ENCODE peak calls at places on chromosome 16, in nine cellular contexts. Y is GM03348, Z is T1000, C is COR-L47, B is heart right ventricle, F is fibroblast of mammary gland, T is KG1, A is aorta, E is glutamatergic neuron. K is an unnamed sample.

GRCh38 chr16:969508-970378 is 1.0 kb downstream of the LMF1 start:
- DNase-seq in Y (peak), Z (no peak), C (no peak), B (peak), F (peak), T (no peak), A (peak), E (no peak), K (no peak)

GRCh38 chr16:11047057-11047456 is 102.7 kb downstream of the CLEC16A start:
- DNase-seq in Y (peak), Z (no peak), C (no peak), B (no peak), F (peak), T (no peak), A (no peak), E (no peak), K (no peak)

GRCh38 chr16:77288222-77288621 is 89.0 kb downstream of the SYCE1L start:
- DNase-seq in Y (peak), Z (no peak), C (no peak), B (no peak), F (peak), T (no peak), A (no peak), E (no peak), K (no peak)

GRCh38 chr16:78002915-78003538 is 19.3 kb upstream of the CLEC3A start:
- DNase-seq in Y (peak), Z (peak), C (peak), B (peak), F (peak), T (no peak), A (peak), E (peak), K (peak)

GRCh38 chr16:56643833-56644232 is 5.4 kb downstream of the MT1A start:
- DNase-seq in Y (no peak), Z (no peak), C (no peak), B (no peak), F (no peak), T (no peak), A (no peak), E (no peak), K (no peak)

GRCh38 chr16:9469512-9469911 is 378.1 kb downstream of the HAPSTR1 start:
- DNase-seq in Y (no peak), Z (no peak), C (no peak), B (no peak), F (peak), T (no peak), A (no peak), E (no peak), K (no peak)

GRCh38 chr16:3577302-3577752 is at the start of gene NLRC3:
- DNase-seq in Y (no peak), Z (no peak), C (no peak), B (no peak), F (no peak), T (peak), A (no peak), E (no peak), K (no peak)

GRCh38 chr16:85798901-85799496 is 345 bp downstream of the EMC8 start:
- DNase-seq in Y (peak), Z (no peak), C (no peak), B (peak), F (peak), T (no peak), A (peak), E (peak), K (no peak)

GRCh38 chr16:16062023-16062932 is 112.9 kb downstream of the ABCC1 start:
- DNase-seq in Y (no peak), Z (no peak), C (no peak), B (no peak), F (no peak), T (peak), A (no peak), E (no peak), K (no peak)

GRCh38 chr16:88878967-88879787 is 12.7 kb upstream of the PABPN1L start:
- DNase-seq in Y (no peak), Z (no peak), C (no peak), B (no peak), F (no peak), T (no peak), A (no peak), E (no peak), K (no peak)

GRCh38 chr16:68284847-68285246 is 20.5 kb downstream of the SLC7A6 start:
- DNase-seq in Y (no peak), Z (no peak), C (no peak), B (no peak), F (no peak), T (no peak), A (no peak), E (no peak), K (no peak)

GRCh38 chr16:3149630-3150345 is 15.0 kb downstream of the ZNF213 start:
- DNase-seq in Y (peak), Z (no peak), C (peak), B (peak), F (peak), T (peak), A (peak), E (peak), K (peak)

GRCh38 chr16:80527297-80527696 is 13.5 kb upstream of the DYNLRB2 start:
- DNase-seq in Y (peak), Z (no peak), C (no peak), B (no peak), F (peak), T (peak), A (peak), E (peak), K (no peak)

GRCh38 chr16:11801481-11802021 is 4.5 kb upstream of the ZC3H7A start:
- DNase-seq in Y (peak), Z (peak), C (no peak), B (no peak), F (no peak), T (no peak), A (no peak), E (no peak), K (no peak)

GRCh38 chr16:88651276-88651988 is 579 bp upstream of the CYBA start:
- DNase-seq in Y (no peak), Z (no peak), C (no peak), B (peak), F (no peak), T (no peak), A (peak), E (no peak), K (no peak)

GRCh38 chr16:78684655-78685400 is 585.4 kb downstream of the WWOX start:
- DNase-seq in Y (peak), Z (peak), C (no peak), B (no peak), F (peak), T (no peak), A (peak), E (no peak), K (no peak)

GRCh38 chr16:1125471-1125870 is 27.4 kb upstream of the CACNA1H start:
- DNase-seq in Y (peak), Z (no peak), C (peak), B (no peak), F (peak), T (no peak), A (no peak), E (no peak), K (peak)

GRCh38 chr16:35405547-35405946 is 1946.1 kb downstream of the TP53TG3F start:
- DNase-seq in Y (no peak), Z (no peak), C (no peak), B (no peak), F (no peak), T (no peak), A (no peak), E (no peak), K (no peak)

GRCh38 chr16:49312389-49312990 is 30.9 kb upstream of the CBLN1 start:
- DNase-seq in Y (no peak), Z (no peak), C (no peak), B (no peak), F (no peak), T (no peak), A (no peak), E (no peak), K (peak)

GRCh38 chr16:83968483-83968865 is 430 bp downstream of the NECAB2 start:
- DNase-seq in Y (peak), Z (no peak), C (peak), B (no peak), F (no peak), T (no peak), A (no peak), E (peak), K (no peak)

GRCh38 chr16:17773698-17774101 is 302.9 kb upstream of the XYLT1 start:
- DNase-seq in Y (peak), Z (no peak), C (no peak), B (no peak), F (peak), T (no peak), A (no peak), E (no peak), K (no peak)

GRCh38 chr16:24482681-24483202 is 56.6 kb upstream of the RBBP6 start:
- DNase-seq in Y (no peak), Z (no peak), C (no peak), B (no peak), F (no peak), T (no peak), A (no peak), E (no peak), K (no peak)

GRCh38 chr16:19179890-19180490 is 11.9 kb downstream of the SYT17 start:
- DNase-seq in Y (peak), Z (no peak), C (peak), B (peak), F (peak), T (peak), A (peak), E (peak), K (no peak)

GRCh38 chr16:67100569-67101300 is 9.0 kb upstream of the PHAF1 start:
- DNase-seq in Y (peak), Z (no peak), C (peak), B (no peak), F (peak), T (no peak), A (no peak), E (no peak), K (no peak)

GRCh38 chr16:2009791-2010510 is at the start of gene ZNF598:
- DNase-seq in Y (peak), Z (peak), C (peak), B (peak), F (peak), T (peak), A (peak), E (peak), K (peak)

GRCh38 chr16:70391881-70392481 is 45.3 kb downstream of the DDX19A start:
- DNase-seq in Y (peak), Z (no peak), C (no peak), B (peak), F (peak), T (no peak), A (peak), E (peak), K (no peak)

GRCh38 chr16:66107661-66108060 is 258.8 kb upstream of the CDH5 start:
- DNase-seq in Y (peak), Z (no peak), C (no peak), B (no peak), F (peak), T (no peak), A (no peak), E (no peak), K (no peak)